ENCODE peak calls at places on chromosomes 12 and 14, in six cellular contexts. One of them, this sample, is unnamed.

GRCh38 chr12:46214668-46215429 is 54.0 kb downstream of the SLC38A1 start:
- DNase-seq in left cardiac atrium: peak; percentile 31
- DNase-seq in activated CD4-positive, CD25-positive, alpha-beta regulatory T cell: peak; percentile 34
- DNase-seq in SK-N-SH: no peak
- DNase-seq in ovary: no peak
- DNase-seq in HTR-8/SVneo: no peak
- DNase-seq in this sample: peak; percentile 62

GRCh38 chr12:55716582-55717396 is 943 bp downstream of the BLOC1S1 start:
- DNase-seq in left cardiac atrium: no peak
- DNase-seq in activated CD4-positive, CD25-positive, alpha-beta regulatory T cell: no peak
- DNase-seq in SK-N-SH: no peak
- DNase-seq in ovary: no peak
- DNase-seq in HTR-8/SVneo: no peak
- DNase-seq in this sample: no peak

GRCh38 chr12:127810026-127810425 is 456.9 kb upstream of the TMEM132C start:
- DNase-seq in left cardiac atrium: no peak
- DNase-seq in activated CD4-positive, CD25-positive, alpha-beta regulatory T cell: no peak
- DNase-seq in SK-N-SH: no peak
- DNase-seq in ovary: no peak
- DNase-seq in HTR-8/SVneo: peak; percentile 70
- DNase-seq in this sample: no peak

GRCh38 chr12:92989715-92990484 is 60.8 kb upstream of the EEA1 start:
- DNase-seq in left cardiac atrium: no peak
- DNase-seq in activated CD4-positive, CD25-positive, alpha-beta regulatory T cell: no peak
- DNase-seq in SK-N-SH: no peak
- DNase-seq in ovary: no peak
- DNase-seq in HTR-8/SVneo: no peak
- DNase-seq in this sample: no peak

GRCh38 chr14:60515244-60515695 is 6.3 kb downstream of the SIX6 start:
- DNase-seq in left cardiac atrium: no peak
- DNase-seq in activated CD4-positive, CD25-positive, alpha-beta regulatory T cell: no peak
- DNase-seq in SK-N-SH: no peak
- DNase-seq in ovary: no peak
- DNase-seq in HTR-8/SVneo: no peak
- DNase-seq in this sample: no peak

GRCh38 chr12:46946137-46946536 is 120.3 kb upstream of the SLC38A4 start:
- DNase-seq in left cardiac atrium: no peak
- DNase-seq in activated CD4-positive, CD25-positive, alpha-beta regulatory T cell: no peak
- DNase-seq in SK-N-SH: no peak
- DNase-seq in ovary: no peak
- DNase-seq in HTR-8/SVneo: no peak
- DNase-seq in this sample: no peak

GRCh38 chr12:109716512-109717389 is 3.1 kb downstream of the FAM222A start:
- DNase-seq in left cardiac atrium: peak; percentile 50
- DNase-seq in activated CD4-positive, CD25-positive, alpha-beta regulatory T cell: no peak
- DNase-seq in SK-N-SH: peak; percentile 27
- DNase-seq in ovary: peak; percentile 85
- DNase-seq in HTR-8/SVneo: no peak
- DNase-seq in this sample: peak; percentile 57

GRCh38 chr14:20580242-20580641 is 7.6 kb downstream of the RNASE11 start:
- DNase-seq in left cardiac atrium: no peak
- DNase-seq in activated CD4-positive, CD25-positive, alpha-beta regulatory T cell: no peak
- DNase-seq in SK-N-SH: no peak
- DNase-seq in ovary: no peak
- DNase-seq in HTR-8/SVneo: no peak
- DNase-seq in this sample: no peak

This sample was measured in kidney.